ENCODE peak calls at places on chromosomes 4 and X, in nine cellular contexts. A is left ventricle myocardium inferior, S is right atrium auricular region, C is ascending aorta, N is thyroid gland, K is pancreas, Q is heart right ventricle, O is uterus, Y is SK-N-SH. Z is an unnamed sample.

GRCh38 chrX:68892651-68893050 is 63.8 kb downstream of the EFNB1 start:
- DNase-seq in A (no peak), S (no peak), C (no peak), N (no peak), K (no peak), Q (no peak), O (no peak), Y (no peak), Z (no peak)

GRCh38 chr4:83392562-83392961 is 57.9 kb upstream of the HPSE start:
- DNase-seq in A (no peak), S (no peak), C (no peak), N (no peak), K (no peak), Q (no peak), O (no peak), Y (no peak), Z (no peak)

GRCh38 chrX:68807818-68808217 is 21.0 kb upstream of the EFNB1 start:
- DNase-seq in A (no peak), S (no peak), C (no peak), N (peak), K (no peak), Q (no peak), O (no peak), Y (no peak), Z (no peak)

GRCh38 chr4:797066-797465 is 28.9 kb downstream of the CPLX1 start:
- DNase-seq in A (no peak), S (no peak), C (no peak), N (no peak), K (peak), Q (no peak), O (no peak), Y (no peak), Z (no peak)

GRCh38 chr4:99635601-99636000 is 22.0 kb downstream of the C4orf54 start:
- DNase-seq in A (no peak), S (no peak), C (no peak), N (no peak), K (no peak), Q (no peak), O (no peak), Y (no peak), Z (no peak)

GRCh38 chr4:149605601-149606378 is 209.9 kb downstream of the IQCM start:
- DNase-seq in A (no peak), S (no peak), C (no peak), N (no peak), K (no peak), Q (no peak), O (no peak), Y (no peak), Z (no peak)

GRCh38 chr4:132180020-132180427 is 969.1 kb upstream of the PCDH10 start:
- DNase-seq in A (no peak), S (no peak), C (no peak), N (no peak), K (no peak), Q (no peak), O (no peak), Y (no peak), Z (no peak)

GRCh38 chr4:151983854-151984253 is 223.0 kb upstream of the GATB start:
- DNase-seq in A (no peak), S (no peak), C (no peak), N (peak), K (no peak), Q (no peak), O (no peak), Y (no peak), Z (no peak)

DNA sequence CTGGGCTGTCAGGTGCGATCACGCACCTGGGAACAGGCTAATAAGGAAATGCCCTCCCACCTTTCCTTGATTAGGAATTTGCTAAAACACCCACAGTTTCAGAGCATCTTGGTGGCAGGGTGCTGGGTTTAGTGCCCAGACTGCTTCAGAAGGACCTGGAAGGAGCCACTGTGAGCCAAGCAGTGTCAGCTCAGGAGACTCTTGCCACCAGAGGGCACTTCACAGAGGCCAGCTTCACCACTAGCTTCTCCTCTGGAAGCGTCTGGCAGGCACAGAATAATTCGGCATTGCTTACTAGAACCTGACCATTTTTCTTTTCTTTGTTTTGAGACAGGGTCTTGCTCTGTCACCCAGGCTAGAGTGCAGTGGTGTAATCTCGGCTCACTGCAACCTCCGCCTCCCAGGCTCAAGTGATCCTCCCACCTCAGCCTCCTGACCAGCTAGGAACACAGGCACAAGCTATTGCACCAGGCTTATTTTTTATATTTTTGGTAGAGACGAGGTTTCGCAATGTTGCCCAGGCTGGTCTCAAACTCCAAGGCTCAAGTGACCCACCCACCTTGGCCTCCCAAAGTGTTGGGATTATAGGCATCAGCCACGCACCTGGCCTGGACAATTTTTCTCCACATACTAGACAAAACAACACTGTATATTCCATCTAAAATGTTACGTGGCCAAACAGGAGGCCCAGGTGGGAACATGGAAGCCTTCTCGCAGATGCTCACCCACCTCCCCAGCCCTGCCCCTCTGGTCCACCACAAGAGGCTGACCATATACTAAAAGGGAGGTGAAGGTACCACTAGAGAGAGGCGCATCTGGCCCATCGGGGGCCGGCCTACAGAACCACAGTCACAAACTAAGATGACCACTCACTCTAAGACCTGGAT is 14.1 kb downstream of the NOP14 start:
- DNase-seq in A (no peak), S (no peak), C (no peak), N (peak), K (peak), Q (no peak), O (no peak), Y (no peak), Z (peak)
- TF ChIP-seq CTCF in A (peak), S (peak), C (no peak), N (peak), K (peak), Q (no peak), O (no peak), Y (peak), Z (peak)

GRCh38 chrX:64394874-64395567 is at the start of gene MTMR8:
- DNase-seq in A (peak), S (peak), C (peak), N (peak), K (peak), Q (peak), O (peak), Y (peak), Z (peak)

GRCh38 chrX:64395568-64395929 is 297 bp upstream of the MTMR8 start:
- DNase-seq in A (no peak), S (no peak), C (no peak), N (no peak), K (no peak), Q (no peak), O (no peak), Y (no peak), Z (no peak)

GRCh38 chrX:64389489-64389888 is 5.8 kb downstream of the MTMR8 start:
- DNase-seq in A (no peak), S (no peak), C (no peak), N (no peak), K (no peak), Q (no peak), O (no peak), Y (no peak), Z (no peak)

GRCh38 chrX:64398088-64398487 is 2.8 kb upstream of the MTMR8 start:
- DNase-seq in A (no peak), S (no peak), C (no peak), N (no peak), K (no peak), Q (no peak), O (no peak), Y (no peak), Z (no peak)

GRCh38 chrX:64394059-64394873 is 986 bp downstream of the MTMR8 start:
- DNase-seq in A (no peak), S (no peak), C (no peak), N (no peak), K (no peak), Q (no peak), O (no peak), Y (peak), Z (no peak)
- H3K27ac ChIP-seq in A (no peak), S (no peak), C (peak), N (no peak), K (no peak), Q (no peak), O (peak), Y (no peak), Z (peak)

DNA sequence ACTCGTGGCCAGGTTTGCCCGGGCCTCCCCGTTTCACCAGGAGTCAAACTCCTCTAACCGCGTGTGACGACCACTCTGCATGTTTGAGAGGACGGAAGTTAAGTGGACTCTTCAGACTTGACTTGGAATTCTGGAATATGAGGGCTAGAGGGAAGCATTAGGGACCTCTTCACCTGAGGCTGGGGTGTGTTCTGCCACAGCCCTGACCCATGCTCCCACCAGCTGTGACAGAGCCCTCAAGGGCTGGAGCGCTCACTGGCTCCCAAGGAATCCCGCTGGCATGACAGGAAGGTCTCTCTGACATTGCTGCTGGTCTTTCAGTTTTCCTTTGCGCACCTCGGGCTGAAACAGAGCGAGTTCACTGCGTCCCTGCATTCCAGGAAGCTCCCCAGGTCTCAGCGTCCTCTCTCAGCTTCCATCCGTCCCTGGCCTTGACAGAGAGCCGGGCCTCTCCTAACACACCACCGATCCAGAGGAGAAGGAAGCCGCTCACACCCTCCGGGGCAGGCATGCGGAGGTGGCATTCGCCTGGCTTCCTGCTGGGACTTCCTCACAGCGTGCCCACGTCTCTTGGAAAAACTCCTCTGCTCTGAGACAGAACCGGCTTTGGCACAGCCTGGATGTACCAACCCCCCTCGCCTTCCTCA is 3.4 kb downstream of the CTAG2 start:
- DNase-seq in A (no peak), S (no peak), C (no peak), N (no peak), K (no peak), Q (no peak), O (no peak), Y (no peak), Z (no peak)
- TF ChIP-seq CTCF in A (no peak), S (no peak), C (no peak), N (no peak), K (no peak), Q (no peak), O (no peak), Y (no peak), Z (no peak)

GRCh38 chrX:22628275-22628674 is 355.6 kb downstream of the CBLL2 start:
- DNase-seq in A (no peak), S (no peak), C (no peak), N (no peak), K (no peak), Q (no peak), O (peak), Y (no peak), Z (no peak)
- H3K27ac ChIP-seq in A (peak), S (no peak), C (no peak), N (no peak), K (no peak), Q (no peak), O (peak), Y (no peak), Z (no peak)

GRCh38 chrX:34275710-34276109 is 143.6 kb upstream of the FAM47A start:
- DNase-seq in A (no peak), S (no peak), C (no peak), N (no peak), K (no peak), Q (no peak), O (no peak), Y (no peak), Z (no peak)
- TF ChIP-seq CTCF in A (peak), S (no peak), C (no peak), N (peak), K (no peak), Q (no peak), O (no peak), Y (no peak), Z (no peak)